ENCODE peak calls at places on chromosome X, in six cellular contexts. X, K, Q, M, A and C are unnamed samples. For H3K9me3, the result is how much of the 10 kb centered on the place peaks cover.

GRCh38 chrX:94932278-94932965 is 1258.4 kb downstream of the FAM133A start:
- DNase-seq in X (no peak), K (no peak), Q (no peak), M (no peak), A (no peak), C (no peak)

GRCh38 chrX:3728454-3728853 is 15.0 kb upstream of the PRKX start:
- DNase-seq in X (no peak), K (no peak), Q (no peak), M (no peak), A (peak), C (no peak)

GRCh38 chrX:83906921-83907320 is 46.0 kb downstream of the CYLC1 start:
- DNase-seq in X (no peak), K (no peak), Q (no peak), M (no peak), A (no peak), C (no peak)

GRCh38 chrX:124719060-124719459 is 372.7 kb downstream of the SH2D1A start:
- DNase-seq in X (no peak), K (no peak), Q (no peak), M (no peak), A (no peak), C (no peak)

GRCh38 chrX:140710710-140711109 is 1.2 kb downstream of the LINC00632 start:
- DNase-seq in X (no peak), K (no peak), Q (no peak), M (no peak), A (no peak), C (no peak)

GRCh38 chrX:134604701-134605271 is 53.5 kb downstream of the PLAC1 start:
- DNase-seq in X (no peak), K (no peak), Q (no peak), M (no peak), A (no peak), C (no peak)

GRCh38 chrX:28610746-28611145 is 23.5 kb downstream of the IL1RAPL1 start:
- DNase-seq in X (no peak), K (no peak), Q (no peak), M (no peak), A (no peak), C (no peak)

GRCh38 chrX:129531132-129531531 is 7.8 kb upstream of the SMARCA1 start:
- DNase-seq in X (no peak), K (no peak), Q (no peak), M (no peak), A (no peak), C (no peak)

GRCh38 chrX:19678941-19679340 is 163.6 kb upstream of the MAP3K15 start:
- DNase-seq in X (no peak), K (no peak), Q (no peak), M (no peak), A (no peak), C (no peak)

DNA sequence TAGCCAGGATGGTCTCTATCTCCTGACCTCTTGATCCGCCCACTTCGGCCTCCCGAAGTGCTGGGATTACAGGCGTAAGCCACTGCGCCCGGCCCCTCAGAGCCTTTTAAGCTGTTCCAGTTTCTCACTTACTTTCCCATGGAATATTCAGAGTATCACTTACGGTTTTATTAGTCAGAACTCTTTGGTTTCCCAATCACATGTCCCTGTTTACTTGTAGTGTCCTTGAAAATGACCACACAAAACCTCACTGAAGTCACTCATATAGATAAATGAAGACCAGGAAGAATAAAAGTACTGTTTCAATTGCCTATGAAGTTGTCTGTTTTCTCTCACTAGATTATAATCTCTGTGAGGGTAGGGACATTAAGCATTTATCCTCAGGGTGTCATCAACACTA is 217.2 kb upstream of the HCCS start:
- DNase-seq in X (no peak), K (no peak), Q (no peak), M (peak), A (no peak), C (no peak)
- H3K4me3 ChIP-seq in X (no peak), K (no peak), Q (no peak), M (no peak), A (no peak), C (no peak)

GRCh38 chrX:68931345-68931744 is 102.5 kb downstream of the EFNB1 start:
- DNase-seq in X (no peak), K (no peak), Q (no peak), M (no peak), A (no peak), C (no peak)

GRCh38 chrX:68928401-68928800 is 99.6 kb downstream of the EFNB1 start:
- DNase-seq in X (no peak), K (no peak), Q (no peak), M (no peak), A (no peak), C (no peak)

GRCh38 chrX:68932611-68933010 is 103.8 kb downstream of the EFNB1 start:
- DNase-seq in X (no peak), K (peak), Q (no peak), M (no peak), A (no peak), C (no peak)

GRCh38 chrX:68929332-68930150 is 100.7 kb downstream of the EFNB1 start:
- DNase-seq in X (no peak), K (no peak), Q (no peak), M (peak), A (peak), C (no peak)

GRCh38 chrX:68930576-68931317 is 101.9 kb downstream of the EFNB1 start:
- DNase-seq in X (no peak), K (no peak), Q (no peak), M (no peak), A (no peak), C (no peak)
- H3K9me3 ChIP-seq in X (under half), K (under half), Q (under half), M (under half), A (under half), C (under half)

DNA sequence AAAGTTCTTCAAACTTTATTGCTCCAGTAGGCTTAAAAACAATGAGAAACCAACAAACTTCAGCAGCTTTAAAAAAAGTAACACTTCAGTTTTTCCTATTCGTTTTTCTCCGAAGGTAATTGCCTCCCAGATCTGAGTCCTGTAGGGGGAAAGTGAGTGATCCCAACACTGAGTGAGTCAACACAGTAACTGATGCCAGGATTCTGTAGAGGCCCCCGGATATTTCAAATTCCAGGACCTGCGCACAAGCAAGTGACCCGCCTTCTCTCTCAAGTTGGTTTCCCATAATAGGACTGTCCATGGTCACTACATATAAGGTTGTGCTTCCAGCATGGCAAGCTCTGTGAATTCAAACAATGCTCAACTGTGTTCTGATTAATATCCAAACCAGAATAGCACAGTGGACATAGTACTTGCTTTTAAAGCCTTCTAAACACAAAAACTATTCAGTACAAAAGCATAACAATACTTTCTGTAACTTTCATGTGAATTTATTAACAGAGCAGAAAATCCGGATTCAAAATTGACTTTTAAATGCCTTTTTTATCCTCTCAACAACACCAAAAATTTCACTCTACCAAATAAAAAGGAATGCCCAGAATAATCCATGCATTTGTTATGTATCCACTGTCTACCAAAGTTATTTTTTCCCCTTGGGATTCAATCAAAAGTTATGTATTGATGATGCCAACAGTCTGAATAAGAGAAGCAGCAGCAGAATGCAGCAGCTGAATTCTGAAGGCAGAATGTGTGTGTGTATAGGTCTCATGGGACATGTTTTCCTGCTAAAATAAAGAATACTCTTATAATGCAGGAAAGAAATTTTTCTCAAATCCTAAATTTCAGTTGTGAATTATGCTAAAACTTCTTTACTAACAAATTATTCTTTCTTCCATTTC is at the start of gene DMD:
- DNase-seq in X (peak), K (peak), Q (no peak), M (peak), A (peak), C (no peak)
- H3K4me3 ChIP-seq in X (peak), K (peak), Q (peak), M (peak), A (peak), C (no peak)

DNA sequence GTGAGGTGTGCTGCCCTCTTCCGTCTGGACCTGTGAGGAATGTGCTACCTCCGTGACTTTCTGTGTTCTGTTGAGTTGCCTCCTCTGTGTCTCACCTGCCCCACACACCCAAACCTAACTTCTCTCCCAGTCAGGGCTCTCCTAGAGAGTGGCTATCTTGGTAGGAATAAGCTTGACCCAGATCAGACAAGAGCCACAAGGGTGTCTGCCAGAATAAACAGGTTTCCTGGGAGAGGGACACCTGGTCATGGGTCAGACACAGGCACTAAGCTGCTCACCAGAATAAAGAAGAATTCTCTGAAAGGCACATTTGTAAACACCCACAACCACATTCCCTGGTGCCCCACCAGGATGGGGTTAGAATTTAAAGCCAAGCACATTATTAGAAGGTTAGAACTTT is 11.1 kb downstream of the ZNF182 start:
- DNase-seq in X (no peak), K (no peak), Q (no peak), M (no peak), A (no peak), C (no peak)
- H3K9me3 ChIP-seq in X (under half), K (under half), Q (under half), M (under half), A (under half), C (under half)

GRCh38 chrX:43973249-43973672 is at the start of gene NDP:
- DNase-seq in X (no peak), K (no peak), Q (no peak), M (no peak), A (no peak), C (no peak)
- H3K4me3 ChIP-seq in X (peak), K (peak), Q (peak), M (peak), A (peak), C (no peak)

DNA sequence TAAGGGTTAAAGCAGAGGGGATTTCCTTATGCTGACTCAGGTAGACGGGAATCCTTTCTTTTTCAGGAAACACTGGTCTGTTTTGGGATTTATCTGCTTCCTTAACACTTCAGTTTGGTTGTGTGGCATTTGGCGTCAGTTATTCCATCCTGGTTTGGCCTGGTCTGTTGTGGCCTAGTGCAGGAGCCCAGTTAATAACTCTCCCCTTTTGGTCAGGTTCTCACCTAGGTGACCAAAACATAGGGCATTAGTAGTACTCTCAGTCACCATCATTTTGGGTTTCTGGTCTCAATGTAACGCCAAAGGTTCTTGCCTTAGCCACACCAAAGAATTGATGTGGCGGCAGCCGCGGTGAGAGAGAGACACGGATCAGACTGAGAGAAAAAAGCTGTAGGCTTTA is 39.7 kb upstream of the IL9R start:
- DNase-seq in X (no peak), K (no peak), Q (no peak), M (no peak), A (no peak), C (no peak)
- H3K9me3 ChIP-seq in X (under half), K (under half), Q (under half), M (under half), A (under half), C (under half)

GRCh38 chrX:39757971-39758370 is 339.8 kb downstream of the BCOR start:
- DNase-seq in X (no peak), K (no peak), Q (no peak), M (no peak), A (no peak), C (no peak)

GRCh38 chrX:39758791-39759525 is 338.8 kb downstream of the BCOR start:
- DNase-seq in X (no peak), K (peak), Q (no peak), M (peak), A (no peak), C (no peak)

GRCh38 chrX:39762266-39762841 is 335.4 kb downstream of the BCOR start:
- DNase-seq in X (no peak), K (no peak), Q (no peak), M (no peak), A (no peak), C (no peak)

GRCh38 chrX:39760930-39761329 is 336.8 kb downstream of the BCOR start:
- DNase-seq in X (no peak), K (no peak), Q (no peak), M (no peak), A (no peak), C (no peak)

GRCh38 chrX:39759526-39760224 is 338.1 kb downstream of the BCOR start:
- DNase-seq in X (peak), K (peak), Q (no peak), M (peak), A (no peak), C (no peak)
- H3K4me3 ChIP-seq in X (no peak), K (no peak), Q (no peak), M (no peak), A (no peak), C (no peak)

DNA sequence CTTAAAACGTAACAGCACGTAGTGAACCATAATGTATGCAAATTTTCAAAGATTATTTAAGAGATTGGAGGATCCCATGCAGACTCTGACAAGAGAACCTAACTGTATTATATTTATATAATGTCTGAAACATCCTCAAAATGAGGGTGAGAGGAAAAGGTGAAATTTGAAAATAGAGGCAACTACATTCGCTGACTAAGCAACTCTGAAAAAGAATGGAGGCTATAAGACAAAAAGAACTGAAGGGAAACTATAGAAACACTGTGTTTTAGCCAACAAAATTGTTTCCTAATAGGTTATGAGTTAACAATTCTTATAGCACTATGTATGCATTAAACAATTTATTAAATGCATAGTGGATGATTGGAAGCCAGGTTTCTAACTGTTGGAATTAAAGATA is 648.0 kb downstream of the UBE2NL start:
- DNase-seq in X (no peak), K (no peak), Q (no peak), M (no peak), A (no peak), C (no peak)
- H3K9me3 ChIP-seq in X (under half), K (under half), Q (under half), M (under half), A (under half), C (under half)

GRCh38 chrX:8126092-8126491 is 45.0 kb downstream of the VCX2 start:
- DNase-seq in X (no peak), K (no peak), Q (no peak), M (no peak), A (no peak), C (no peak)
- H3K4me3 ChIP-seq in X (no peak), K (no peak), Q (no peak), M (no peak), A (no peak), C (no peak)

DNA sequence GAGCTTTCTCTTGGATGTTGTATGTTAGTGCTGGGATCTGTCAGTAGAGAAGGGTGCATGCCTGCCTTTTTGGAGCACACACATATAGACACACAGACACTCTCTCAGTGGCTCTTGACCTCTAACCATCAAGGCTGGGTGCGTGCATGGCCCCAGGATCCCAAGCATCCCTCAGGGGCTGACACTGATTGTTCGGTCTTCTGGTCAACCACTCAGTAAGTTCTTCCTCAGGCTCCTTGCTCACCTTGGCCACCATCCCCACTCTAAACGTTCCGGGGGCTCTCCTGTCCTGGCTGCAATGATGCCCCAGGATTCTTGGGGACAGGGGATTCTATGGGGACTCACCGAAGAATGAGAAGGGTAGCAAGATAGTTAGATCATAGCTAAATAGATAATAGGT is 179.6 kb downstream of the SHOX start:
- DNase-seq in X (no peak), K (no peak), Q (no peak), M (no peak), A (no peak), C (no peak)
- H3K9me3 ChIP-seq in X (under half), K (under half), Q (under half), M (under half), A (under half), C (under half)